ENCODE peak calls at places on chromosomes 11 and 22, in ten cellular contexts. V, N, U, C, L, Z, O, T, J and S are unnamed samples.

GRCh38 chr22:41178425-41178975 is 26.6 kb upstream of the L3MBTL2 start:
- DNase-seq in V (no peak), N (no peak), U (peak), C (no peak), L (peak), Z (no peak), O (no peak), T (no peak), J (no peak), S (no peak)

GRCh38 chr11:72189448-72190250 is 2.3 kb upstream of the FOLR1 start:
- DNase-seq in V (no peak), N (peak), U (no peak), C (no peak), L (no peak), Z (no peak), O (no peak), T (no peak), J (no peak), S (no peak)

GRCh38 chr11:89182773-89183172 is 5.1 kb downstream of the TYR start:
- DNase-seq in V (no peak), N (peak), U (no peak), C (no peak), L (no peak), Z (peak), O (no peak), T (no peak), J (no peak), S (no peak)

GRCh38 chr22:47604563-47604962 is 842.1 kb downstream of the TBC1D22A start:
- DNase-seq in V (no peak), N (no peak), U (no peak), C (no peak), L (no peak), Z (no peak), O (no peak), T (no peak), J (no peak), S (no peak)

GRCh38 chr11:71153005-71153395 is 99.4 kb downstream of the SHANK2 start:
- DNase-seq in V (no peak), N (no peak), U (no peak), C (no peak), L (peak), Z (peak), O (peak), T (no peak), J (peak), S (no peak)

GRCh38 chr11:119594639-119595249 is 134.3 kb downstream of the NECTIN1 start:
- DNase-seq in V (no peak), N (peak), U (peak), C (peak), L (no peak), Z (peak), O (no peak), T (no peak), J (no peak), S (no peak)

GRCh38 chr11:3860360-3860759 is 4.9 kb downstream of the STIM1 start:
- DNase-seq in V (no peak), N (no peak), U (no peak), C (no peak), L (no peak), Z (peak), O (no peak), T (no peak), J (no peak), S (no peak)

GRCh38 chr11:118304227-118304808 is at the start of gene CD3E:
- DNase-seq in V (peak), N (no peak), U (no peak), C (no peak), L (peak), Z (no peak), O (no peak), T (no peak), J (no peak), S (no peak)

GRCh38 chr22:46931414-46931813 is 169.0 kb downstream of the TBC1D22A start:
- DNase-seq in V (no peak), N (peak), U (no peak), C (peak), L (no peak), Z (no peak), O (peak), T (no peak), J (no peak), S (no peak)

GRCh38 chr11:65479184-65480145 is 19.4 kb upstream of the MALAT1 start:
- DNase-seq in V (no peak), N (peak), U (peak), C (peak), L (peak), Z (peak), O (peak), T (no peak), J (peak), S (no peak)

GRCh38 chr22:30038219-30038618 is 42.0 kb upstream of the HORMAD2 start:
- DNase-seq in V (no peak), N (peak), U (no peak), C (peak), L (no peak), Z (peak), O (no peak), T (no peak), J (no peak), S (no peak)

GRCh38 chr11:70820311-70820710 is 422.0 kb downstream of the CTTN start:
- DNase-seq in V (no peak), N (no peak), U (no peak), C (no peak), L (no peak), Z (no peak), O (no peak), T (no peak), J (no peak), S (no peak)

GRCh38 chr11:520428-521178 is 13.6 kb upstream of the RNH1 start:
- DNase-seq in V (no peak), N (no peak), U (no peak), C (no peak), L (no peak), Z (no peak), O (no peak), T (no peak), J (peak), S (no peak)

DNA sequence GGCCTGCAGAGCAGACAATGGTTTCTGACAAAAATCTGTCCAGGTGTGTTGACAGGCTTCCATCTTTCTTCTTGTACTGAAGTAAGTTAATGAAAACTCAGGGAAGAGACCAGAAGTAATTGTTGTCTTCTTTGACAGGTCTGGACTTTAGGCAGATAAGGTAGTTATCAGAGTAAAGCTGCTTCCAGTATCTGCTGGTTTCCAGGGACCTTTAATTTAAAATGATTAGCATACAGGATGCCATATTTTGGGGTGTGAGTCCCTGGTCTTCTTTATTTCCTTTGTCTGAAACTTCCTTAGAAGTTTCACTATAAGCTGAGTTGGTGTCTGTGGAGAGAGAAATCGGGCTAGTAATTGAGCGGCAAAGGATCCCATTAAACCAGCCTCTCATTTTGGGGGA is 1.5 kb downstream of the TMX2 start:
- DNase-seq in V (no peak), N (no peak), U (no peak), C (no peak), L (no peak), Z (no peak), O (no peak), T (no peak), J (no peak), S (no peak)
- H3K27ac ChIP-seq in V (no peak), N (no peak), U (no peak), C (no peak), L (no peak), Z (no peak), O (no peak), T (no peak), J (no peak), S (no peak)

DNA sequence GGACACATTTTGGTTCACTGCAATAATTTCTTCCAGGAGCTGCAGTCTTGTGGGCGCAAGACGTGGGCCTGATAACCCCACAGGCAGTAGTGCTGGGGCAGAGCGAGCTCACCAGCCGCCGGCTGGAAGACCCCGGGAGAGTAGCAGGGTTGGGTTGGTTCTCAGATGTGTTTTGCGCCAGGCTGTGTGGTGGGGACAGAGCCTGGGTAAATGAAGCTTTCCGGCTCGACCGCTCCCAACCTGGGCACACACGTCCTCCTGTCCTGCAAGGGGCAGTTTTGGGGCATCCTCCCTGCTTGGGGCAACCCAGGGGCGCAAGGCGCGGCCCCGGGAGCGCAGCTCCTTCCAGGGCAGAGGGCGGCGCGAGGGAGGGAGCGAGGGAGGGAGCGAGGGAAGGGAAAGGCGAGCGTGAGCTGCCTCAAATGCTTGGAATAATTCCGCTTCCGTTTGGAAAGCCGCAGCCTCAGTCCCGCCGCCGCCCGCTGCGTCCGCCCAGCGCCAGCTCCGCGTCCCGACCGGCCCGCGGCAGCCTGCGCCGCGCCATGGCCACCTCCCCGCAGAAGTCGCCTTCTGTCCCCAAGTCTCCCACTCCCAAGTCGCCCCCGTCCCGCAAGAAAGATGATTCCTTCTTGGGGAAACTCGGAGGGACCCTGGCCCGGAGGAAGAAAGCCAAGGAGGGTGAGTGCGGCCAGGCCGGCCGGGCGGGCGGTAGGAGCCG is at the start of gene PARVA:
- DNase-seq in V (no peak), N (peak), U (peak), C (peak), L (peak), Z (peak), O (peak), T (peak), J (peak), S (no peak)
- H3K27ac ChIP-seq in V (no peak), N (peak), U (peak), C (peak), L (peak), Z (peak), O (peak), T (peak), J (peak), S (no peak)

GRCh38 chr22:35299717-35300497 is at the start of gene TOM1:
- DNase-seq in V (peak), N (peak), U (peak), C (peak), L (peak), Z (peak), O (peak), T (peak), J (peak), S (peak)
- H3K27ac ChIP-seq in V (peak), N (peak), U (peak), C (peak), L (peak), Z (peak), O (peak), T (peak), J (peak), S (peak)

GRCh38 chr11:124759268-124760204 is 2.6 kb downstream of the ESAM start:
- DNase-seq in V (no peak), N (no peak), U (peak), C (no peak), L (no peak), Z (no peak), O (peak), T (peak), J (peak), S (no peak)

GRCh38 chr11:124761301-124762021 is 629 bp downstream of the ESAM start:
- DNase-seq in V (no peak), N (no peak), U (peak), C (no peak), L (no peak), Z (no peak), O (no peak), T (no peak), J (peak), S (no peak)

GRCh38 chr11:124762077-124762623 is at the start of gene ESAM:
- DNase-seq in V (peak), N (no peak), U (peak), C (no peak), L (peak), Z (no peak), O (no peak), T (peak), J (peak), S (peak)

GRCh38 chr11:124760205-124760652 is 1.9 kb downstream of the ESAM start:
- DNase-seq in V (no peak), N (no peak), U (peak), C (no peak), L (no peak), Z (no peak), O (no peak), T (peak), J (peak), S (no peak)

DNA sequence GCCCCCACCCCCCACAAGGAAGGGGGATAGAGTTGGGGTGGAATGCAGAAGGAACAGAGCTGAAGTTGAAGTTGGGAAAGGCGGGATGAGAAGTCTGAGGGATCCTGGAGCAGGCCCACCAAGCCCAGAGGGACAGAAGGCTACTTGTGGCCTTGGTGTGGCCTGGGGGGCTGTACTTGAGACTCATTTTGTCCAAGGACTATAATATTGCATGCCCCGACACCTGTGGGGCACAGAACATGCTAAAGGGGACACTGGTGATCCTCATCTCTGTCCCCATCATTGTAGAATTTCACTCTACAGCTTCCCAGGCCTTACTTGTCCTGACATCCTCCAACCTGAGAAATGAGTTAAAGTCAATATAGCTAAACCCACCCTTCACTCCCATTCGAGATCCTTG is 1.3 kb downstream of the ESAM start:
- DNase-seq in V (no peak), N (no peak), U (no peak), C (no peak), L (no peak), Z (no peak), O (no peak), T (no peak), J (no peak), S (no peak)
- H3K27ac ChIP-seq in V (no peak), N (no peak), U (peak), C (no peak), L (peak), Z (no peak), O (peak), T (no peak), J (no peak), S (no peak)

GRCh38 chr11:128582496-128583366 is 4.6 kb downstream of the ETS1 start:
- DNase-seq in V (no peak), N (peak), U (peak), C (peak), L (no peak), Z (peak), O (no peak), T (peak), J (peak), S (no peak)
- H3K27ac ChIP-seq in V (no peak), N (no peak), U (no peak), C (peak), L (no peak), Z (no peak), O (no peak), T (no peak), J (peak), S (no peak)

GRCh38 chr11:1870326-1870696 is 17.4 kb downstream of the LSP1 start:
- DNase-seq in V (no peak), N (no peak), U (no peak), C (no peak), L (no peak), Z (no peak), O (no peak), T (no peak), J (no peak), S (no peak)

GRCh38 chr11:1870721-1871466 is 18.0 kb downstream of the LSP1 start:
- DNase-seq in V (peak), N (no peak), U (peak), C (no peak), L (no peak), Z (no peak), O (no peak), T (no peak), J (no peak), S (no peak)

GRCh38 chr11:1873048-1873812 is 18.5 kb downstream of the PRR33 start:
- DNase-seq in V (no peak), N (peak), U (peak), C (no peak), L (no peak), Z (peak), O (no peak), T (no peak), J (no peak), S (no peak)

GRCh38 chr11:1872267-1872985 is 19.3 kb downstream of the PRR33 start:
- DNase-seq in V (no peak), N (no peak), U (peak), C (no peak), L (no peak), Z (no peak), O (no peak), T (no peak), J (no peak), S (no peak)

DNA sequence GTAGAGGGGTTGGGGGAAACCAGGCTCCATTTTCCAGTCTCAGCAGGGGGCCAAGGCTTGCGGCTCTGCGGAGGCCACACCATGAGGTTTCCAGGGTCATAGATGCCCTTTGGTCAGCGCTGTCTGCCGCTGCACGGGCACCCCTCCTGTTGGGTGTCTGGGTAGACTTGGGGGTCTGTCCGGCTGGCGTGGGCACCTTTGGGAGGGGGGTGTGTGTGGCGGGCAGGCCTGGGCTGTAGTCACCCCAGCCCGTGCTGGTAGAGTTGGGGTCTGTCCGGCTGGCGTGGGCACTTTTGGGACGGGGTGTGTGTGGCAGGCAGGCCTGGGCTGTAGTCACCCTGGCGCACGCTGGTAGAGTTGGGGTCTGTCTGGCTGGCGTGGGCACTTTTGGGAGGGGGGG is 18.6 kb downstream of the LSP1 start:
- DNase-seq in V (no peak), N (no peak), U (no peak), C (no peak), L (no peak), Z (no peak), O (no peak), T (no peak), J (no peak), S (no peak)
- H3K27ac ChIP-seq in V (peak), N (no peak), U (peak), C (no peak), L (peak), Z (no peak), O (peak), T (no peak), J (no peak), S (no peak)